ENCODE peak calls at places on chromosome 1, in six cellular contexts. N is stimulated activated CD8-positive, alpha-beta memory T cell treated with anti-CD3 and anti-CD28 coated beads, Interleukin-4, amount 100 ng/mL, for 4 hours; F is MCF 10A; D is GM20000; U is GM03348; B is LoVo. E is an unnamed sample.

GRCh38 chr1:150233359-150234308 is 2.3 kb downstream of the ANP32E start:
- DNase-seq in N (peak; percentile 62), F (peak; percentile 58), D (peak; percentile 25), U (peak; percentile 30), B (peak; percentile 16), E (peak; percentile 42)

GRCh38 chr1:211839106-211839505 is 8.5 kb upstream of the LPGAT1 start:
- DNase-seq in N (no peak), F (no peak), D (no peak), U (no peak), B (no peak), E (no peak)

GRCh38 chr1:224183591-224184312 is 712 bp downstream of the DEGS1 start:
- DNase-seq in N (peak; percentile 38), F (peak; percentile 80), D (peak; percentile 79), U (peak; percentile 85), B (peak; percentile 49), E (peak; percentile 43)

GRCh38 chr1:98388431-98388830 is 273.1 kb upstream of the SNX7 start:
- DNase-seq in N (no peak), F (peak; percentile 43), D (no peak), U (peak; percentile 74), B (no peak), E (peak; percentile 74)

GRCh38 chr1:170530972-170531757 is 801 bp upstream of the GORAB start:
- DNase-seq in N (no peak), F (no peak), D (no peak), U (peak; percentile 50), B (no peak), E (no peak)

GRCh38 chr1:2788506-2789163 is 12.9 kb downstream of the TTC34 start:
- DNase-seq in N (no peak), F (no peak), D (no peak), U (no peak), B (no peak), E (no peak)

GRCh38 chr1:225318706-225319575 is 108.9 kb downstream of the LBR start:
- DNase-seq in N (no peak), F (peak; percentile 85), D (peak; percentile 32), U (peak; percentile 63), B (peak; percentile 62), E (peak; percentile 74)

GRCh38 chr1:232218955-232219865 is 410.7 kb downstream of the SIPA1L2 start:
- DNase-seq in N (no peak), F (peak; percentile 75), D (no peak), U (no peak), B (no peak), E (no peak)

GRCh38 chr1:234724517-234725176 is 114.7 kb upstream of the IRF2BP2 start:
- DNase-seq in N (peak; percentile 2), F (no peak), D (no peak), U (no peak), B (peak; percentile 35), E (no peak)

GRCh38 chr1:114715952-114716303 is 643 bp downstream of the NRAS start:
- DNase-seq in N (no peak), F (no peak), D (no peak), U (peak; percentile 4), B (no peak), E (no peak)

GRCh38 chr1:238954865-238955264 is 431.5 kb upstream of the CHRM3 start:
- DNase-seq in N (no peak), F (peak; percentile 52), D (no peak), U (no peak), B (no peak), E (peak; percentile 6)

GRCh38 chr1:231335663-231336602 is 1.7 kb downstream of the EXOC8 start:
- DNase-seq in N (no peak), F (no peak), D (no peak), U (no peak), B (no peak), E (no peak)

GRCh38 chr1:79781261-79781660 is 774.7 kb upstream of the ADGRL4 start:
- DNase-seq in N (no peak), F (peak; percentile 1), D (no peak), U (peak; percentile 7), B (no peak), E (no peak)

GRCh38 chr1:225378880-225379279 is 49.0 kb downstream of the LBR start:
- DNase-seq in N (no peak), F (peak; percentile 83), D (no peak), U (peak; percentile 47), B (no peak), E (peak; percentile 41)

GRCh38 chr1:201048521-201048920 is 25.0 kb upstream of the KIF21B start:
- DNase-seq in N (no peak), F (no peak), D (no peak), U (no peak), B (no peak), E (no peak)